ENCODE peak calls at places on chromosome 17, in nine cellular contexts. L is AG04449, P is kidney epithelial cell, W is glutamatergic neuron, X is NB4, E is adrenal gland, B is ovary, V is heart left ventricle, M is IMR-90. H is an unnamed sample.

GRCh38 chr17:9355841-9356240 is 219.8 kb downstream of the STX8 start:
- DNase-seq in P (no peak), V (no peak), M (no peak), X (no peak), E (no peak), B (no peak), L (no peak), W (no peak), H (no peak)

GRCh38 chr17:81926451-81927144 is 937 bp downstream of the MAFG start:
- DNase-seq in X (peak), B (peak), L (no peak), E (peak), V (peak), P (peak), W (peak), M (peak), H (peak)

GRCh38 chr17:68035131-68035522 is 408 bp upstream of the KPNA2 start:
- DNase-seq in P (no peak), L (no peak), M (no peak), V (peak), B (peak), W (peak), E (no peak), X (peak), H (peak)

GRCh38 chr17:41333098-41333497 is 17.5 kb downstream of the KRT33A start:
- DNase-seq in M (no peak), V (no peak), E (no peak), X (no peak), L (no peak), P (no peak), W (no peak), B (no peak), H (no peak)

GRCh38 chr17:62627904-62628603 is 584 bp downstream of the MRC2 start:
- DNase-seq in W (no peak), V (peak), X (peak), L (no peak), P (no peak), E (no peak), M (peak), B (peak), H (no peak)

GRCh38 chr17:59893617-59894100 is 738 bp downstream of the RPS6KB1 start:
- DNase-seq in X (peak), B (no peak), E (peak), M (peak), L (no peak), P (no peak), W (no peak), V (peak), H (no peak)

GRCh38 chr17:79041041-79041570 is 17.1 kb downstream of the C1QTNF1 start:
- DNase-seq in B (peak), L (no peak), W (no peak), X (no peak), V (no peak), M (no peak), P (no peak), E (no peak), H (no peak)

GRCh38 chr17:2042355-2042929 is 620 bp downstream of the OVCA2 start:
- DNase-seq in W (peak), L (no peak), X (no peak), B (peak), M (no peak), E (no peak), P (no peak), V (no peak), H (no peak)

GRCh38 chr17:2777242-2777867 is 18.9 kb upstream of the RAP1GAP2 start:
- DNase-seq in V (no peak), W (no peak), M (no peak), X (no peak), B (no peak), E (no peak), P (no peak), L (no peak), H (no peak)

GRCh38 chr17:72463287-72464102 is 342.7 kb downstream of the SOX9 start:
- DNase-seq in L (no peak), P (no peak), V (no peak), E (no peak), X (no peak), W (no peak), B (no peak), M (no peak), H (no peak)

GRCh38 chr17:40963838-40964237 is 2.9 kb downstream of the KRT39 start:
- DNase-seq in B (no peak), X (peak), M (no peak), E (no peak), L (no peak), P (no peak), W (no peak), V (no peak), H (no peak)

GRCh38 chr17:31195305-31195704 is 100.5 kb downstream of the NF1 start:
- DNase-seq in E (no peak), W (no peak), P (no peak), X (no peak), V (no peak), M (no peak), B (no peak), L (no peak), H (no peak)

GRCh38 chr17:9298776-9299295 is 276.8 kb downstream of the STX8 start:
- DNase-seq in V (no peak), X (no peak), E (no peak), P (no peak), W (no peak), L (no peak), M (no peak), B (no peak), H (no peak)

GRCh38 chr17:60253048-60253447 is 103.3 kb downstream of the CA4 start:
- DNase-seq in V (no peak), B (no peak), E (no peak), M (no peak), X (no peak), L (no peak), W (no peak), P (no peak), H (no peak)

GRCh38 chr17:81821603-81822311 is 11.3 kb downstream of the MCRIP1 start:
- DNase-seq in X (peak), B (peak), P (no peak), E (peak), V (peak), W (peak), L (no peak), M (peak), H (peak)

GRCh38 chr17:35630530-35631148 is 43.5 kb downstream of the AP2B1 start:
- DNase-seq in B (no peak), L (no peak), X (no peak), W (no peak), V (no peak), M (peak), E (no peak), P (peak), H (no peak)

GRCh38 chr17:76251478-76252039 is 11.3 kb upstream of the RNF157 start:
- DNase-seq in X (no peak), L (no peak), P (no peak), E (no peak), M (no peak), V (no peak), W (no peak), B (no peak), H (no peak)

GRCh38 chr17:3888343-3889171 is 4.3 kb downstream of the CAMKK1 start:
- DNase-seq in X (no peak), W (peak), L (peak), B (peak), P (peak), M (peak), V (peak), E (peak), H (no peak)

GRCh38 chr17:36935681-36936454 is 1.4 kb upstream of the LHX1 start:
- DNase-seq in V (no peak), M (no peak), B (no peak), X (no peak), L (no peak), W (peak), E (no peak), P (no peak), H (no peak)

GRCh38 chr17:65092262-65092661 is 35.7 kb upstream of the GNA13 start:
- DNase-seq in X (no peak), V (no peak), P (no peak), L (no peak), W (no peak), E (peak), M (peak), B (no peak), H (no peak)

GRCh38 chr17:69213059-69213813 is 15.4 kb downstream of the ABCA10 start:
- DNase-seq in W (no peak), B (no peak), E (no peak), M (no peak), X (peak), V (no peak), L (no peak), P (no peak), H (no peak)

GRCh38 chr17:19311016-19311415 is 51.5 kb downstream of the B9D1 start:
- DNase-seq in L (no peak), E (no peak), W (no peak), M (no peak), X (no peak), P (no peak), V (no peak), B (peak), H (no peak)

GRCh38 chr17:41773190-41773588 is 13.3 kb downstream of the JUP start:
- DNase-seq in B (peak), X (no peak), W (peak), E (peak), L (peak), V (peak), M (peak), P (peak), H (no peak)

GRCh38 chr17:62718420-62718819 is 89.7 kb downstream of the MARCHF10 start:
- DNase-seq in E (no peak), W (no peak), M (peak), V (no peak), L (no peak), B (no peak), X (no peak), P (peak), H (no peak)

GRCh38 chr17:76427457-76428231 is 25.3 kb downstream of the UBE2O start:
- DNase-seq in W (no peak), M (peak), E (no peak), B (no peak), P (no peak), L (no peak), V (no peak), X (no peak), H (no peak)

GRCh38 chr17:8283356-8283755 is 5.1 kb upstream of the RANGRF start:
- DNase-seq in X (no peak), M (no peak), V (no peak), W (no peak), L (no peak), E (no peak), B (no peak), P (no peak), H (no peak)

GRCh38 chr17:60901806-60902205 is 224.2 kb downstream of the BCAS3 start:
- DNase-seq in W (no peak), B (no peak), P (no peak), M (peak), V (no peak), X (no peak), E (no peak), L (peak), H (no peak)

DNA sequence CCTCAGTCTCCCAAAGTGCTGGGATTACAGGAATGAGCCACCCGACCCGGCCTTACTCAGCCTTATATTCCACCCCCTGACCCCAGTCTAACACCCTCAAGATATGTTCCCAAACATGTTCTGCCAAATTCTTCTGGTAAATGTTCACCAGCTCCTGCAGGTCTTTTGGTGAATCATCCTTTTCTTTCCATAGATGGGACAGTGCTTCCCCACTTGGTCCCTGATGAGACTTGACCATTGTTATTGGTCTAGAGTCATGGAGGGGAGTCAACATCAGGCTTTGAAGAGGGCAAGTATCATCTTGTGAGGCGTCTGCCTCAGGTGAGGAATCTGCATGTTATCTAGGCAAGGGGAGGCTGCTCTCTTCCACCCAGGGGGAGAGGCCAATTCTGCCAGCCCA is 10.4 kb upstream of the RUNDC3A start:
- DNase-seq in B (no peak), X (no peak), M (no peak), V (no peak), L (no peak), P (no peak), W (no peak), E (no peak), H (no peak)
- TF ChIP-seq CTCF in B (no peak), X (no peak), M (no peak), V (no peak), L (no peak), P (no peak), W (no peak), E (no peak), H (no peak)

DNA sequence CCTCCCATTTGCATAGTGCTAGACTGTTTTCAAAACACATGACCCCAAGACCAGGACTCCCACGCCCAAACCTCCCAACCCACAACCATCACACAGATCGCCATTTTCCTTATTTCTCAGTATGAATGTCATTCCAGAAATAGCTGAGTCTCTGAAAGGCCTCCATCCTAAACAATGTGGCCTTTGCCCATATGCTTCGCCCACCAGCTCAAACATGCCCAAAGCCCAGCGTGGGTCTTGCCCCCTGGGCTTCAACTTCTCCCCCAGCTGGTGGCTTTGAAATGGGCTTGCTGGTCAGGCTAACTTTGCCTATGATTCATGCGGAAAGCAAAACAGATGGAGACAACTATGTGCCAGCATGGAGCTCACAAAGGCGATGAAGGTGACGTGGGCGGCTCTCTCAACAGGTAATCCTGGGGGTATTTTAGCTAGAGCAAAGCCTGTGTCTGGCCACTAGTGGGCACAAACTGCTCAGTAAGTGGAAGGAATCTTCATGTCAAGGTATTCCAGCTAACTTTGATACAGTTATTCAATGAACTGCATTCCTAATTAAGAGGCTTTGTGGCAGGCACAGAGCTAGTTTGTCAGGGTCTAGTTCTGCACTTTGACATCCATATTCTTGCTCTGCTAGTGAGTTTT is 17.1 kb downstream of the PMP22 start:
- DNase-seq in L (no peak), E (no peak), M (no peak), W (no peak), V (no peak), B (no peak), X (no peak), P (no peak), H (no peak)
- TF ChIP-seq CTCF in L (peak), E (no peak), M (peak), W (peak), V (no peak), B (no peak), X (peak), P (peak), H (peak)

GRCh38 chr17:7001562-7001961 is 5.7 kb downstream of the ALOX12 start:
- DNase-seq in P (no peak), W (peak), L (no peak), M (no peak), V (no peak), B (no peak), X (peak), E (no peak), H (peak)
- TF ChIP-seq CTCF in P (peak), W (peak), L (peak), M (peak), V (peak), B (no peak), X (peak), E (no peak), H (peak)

GRCh38 chr17:55996826-55997225 is 156.4 kb upstream of the ANKFN1 start:
- DNase-seq in M (peak), V (no peak), W (no peak), X (peak), P (no peak), L (no peak), E (no peak), B (no peak), H (no peak)
- TF ChIP-seq CTCF in M (peak), V (no peak), W (peak), X (no peak), P (no peak), L (no peak), E (no peak), B (no peak), H (peak)

DNA sequence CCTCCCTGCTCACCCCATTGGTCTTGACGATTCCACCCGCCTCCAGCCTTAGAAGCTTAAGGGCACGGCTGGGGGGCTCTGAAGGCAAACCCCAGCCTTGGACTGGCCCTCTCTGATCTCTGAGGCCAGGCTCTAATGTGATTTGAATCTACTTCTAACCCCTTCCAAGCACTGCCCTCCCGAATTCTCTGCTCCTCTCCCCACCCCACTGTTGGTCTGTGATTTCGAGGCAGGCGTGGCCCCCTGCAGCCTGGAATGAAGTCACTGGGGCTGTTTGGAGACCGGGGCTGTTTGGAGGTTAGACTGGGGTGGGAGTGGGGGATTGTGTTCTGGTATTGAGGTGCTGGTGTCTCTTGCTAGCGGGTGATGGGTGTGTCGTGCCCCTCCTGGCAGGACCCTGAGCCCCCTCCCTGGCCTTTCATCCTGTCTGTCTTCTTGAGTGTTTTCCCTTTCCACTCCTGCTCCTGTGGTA is 2.2 kb downstream of the GRB7 start:
- DNase-seq in E (no peak), W (no peak), X (no peak), M (no peak), V (no peak), B (no peak), P (no peak), L (no peak), H (no peak)
- TF ChIP-seq CTCF in E (no peak), W (no peak), X (no peak), M (no peak), V (no peak), B (no peak), P (no peak), L (no peak), H (no peak)

DNA sequence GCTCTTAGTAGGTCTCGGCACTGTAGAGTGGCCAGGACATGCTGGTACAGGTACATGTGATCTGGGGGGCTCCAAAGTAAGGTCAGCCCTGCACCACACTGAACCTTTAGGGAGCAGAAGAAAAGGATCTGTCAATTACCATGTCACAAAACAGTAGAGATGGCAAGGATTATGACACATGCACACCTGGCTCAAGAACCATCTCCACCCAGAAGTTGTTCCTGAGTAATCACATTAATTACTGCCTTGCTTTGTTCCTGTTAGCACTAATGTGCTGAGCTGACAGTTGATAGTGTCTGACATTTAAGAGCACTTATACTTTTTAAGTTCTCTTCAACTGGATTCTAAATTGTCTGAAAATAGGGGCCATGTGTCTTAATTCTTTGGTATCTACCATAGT is 9.5 kb downstream of the BLTP2 start:
- DNase-seq in B (no peak), X (no peak), M (no peak), E (no peak), W (no peak), P (no peak), V (no peak), L (no peak), H (no peak)
- TF ChIP-seq CTCF in B (no peak), X (no peak), M (no peak), E (no peak), W (no peak), P (no peak), V (no peak), L (no peak), H (no peak)

DNA sequence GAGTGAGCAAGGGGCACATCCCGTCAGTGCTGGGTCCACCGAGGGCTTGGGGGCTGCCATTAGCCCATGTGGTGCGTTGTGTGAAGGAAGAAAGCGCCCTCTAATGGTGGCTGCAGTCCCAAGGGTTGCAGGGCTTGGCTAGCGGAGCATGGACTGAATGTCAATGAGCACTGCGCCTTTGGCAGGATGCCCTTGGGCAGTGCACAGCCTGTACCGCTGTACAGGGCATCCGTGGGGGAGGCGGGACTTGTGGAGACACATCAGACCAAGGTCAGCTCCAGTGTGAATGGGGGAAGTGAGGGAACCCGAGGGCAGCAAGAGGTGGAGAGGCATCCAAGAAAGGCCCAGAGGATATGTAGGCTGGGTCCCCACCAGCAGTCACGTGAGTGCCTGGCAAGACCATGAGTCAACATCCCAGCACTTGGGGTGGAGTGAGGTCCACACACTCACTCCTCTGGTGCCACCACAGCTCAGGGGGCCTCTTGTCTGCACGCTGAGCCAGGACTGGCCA is 75.5 kb upstream of the MED9 start:
- DNase-seq in E (peak), P (no peak), B (no peak), L (no peak), M (no peak), V (no peak), X (peak), W (no peak), H (no peak)
- TF ChIP-seq CTCF in E (no peak), P (peak), B (no peak), L (no peak), M (peak), V (no peak), X (peak), W (peak), H (peak)

GRCh38 chr17:5485270-5486205 is at the start of gene DERL2:
- DNase-seq in W (no peak), B (no peak), X (peak), P (no peak), E (peak), M (peak), V (no peak), L (no peak), H (no peak)
- TF ChIP-seq CTCF in W (no peak), B (no peak), X (no peak), P (no peak), E (no peak), M (no peak), V (no peak), L (no peak), H (no peak)

DNA sequence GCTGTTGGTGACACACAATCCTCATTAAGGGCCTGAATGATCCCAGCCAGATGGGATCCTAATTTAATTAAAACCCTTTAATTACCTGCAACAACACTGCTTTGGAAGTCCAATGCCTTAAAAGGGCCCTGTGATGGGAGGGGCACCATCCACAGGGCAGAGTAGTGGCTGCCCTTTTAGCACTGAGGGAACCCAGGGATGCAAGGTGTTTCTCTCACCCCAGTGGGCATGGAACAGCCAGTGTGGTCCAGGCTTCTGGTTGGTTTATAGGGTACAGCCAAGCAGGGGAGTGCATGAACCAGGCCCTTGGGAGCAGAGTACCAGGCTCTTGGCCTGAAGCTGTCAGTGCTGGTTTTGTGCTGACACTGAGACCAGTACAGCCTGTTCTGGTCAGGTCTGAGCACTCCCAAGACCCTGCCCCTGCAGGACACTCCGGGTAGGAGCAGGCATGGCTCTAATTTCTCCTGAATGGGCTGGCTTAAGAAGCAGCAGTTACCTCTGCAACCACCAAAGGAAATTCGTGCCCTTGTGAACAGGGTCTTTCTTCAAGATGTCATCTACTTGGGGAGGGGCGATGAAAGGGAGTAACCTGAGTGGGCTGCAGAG is 9.9 kb downstream of the NXPH3 start:
- DNase-seq in E (no peak), M (no peak), V (no peak), B (no peak), L (no peak), P (no peak), W (peak), X (no peak), H (no peak)
- TF ChIP-seq CTCF in E (no peak), M (peak), V (no peak), B (no peak), L (no peak), P (peak), W (peak), X (no peak), H (peak)